ENCODE peak calls at places on chromosomes 5 and 9, in four cellular contexts. B is body of pancreas, F is WERI-Rb-1, W is AG04450. Z is an unnamed sample.

GRCh38 chr5:177389368-177390169 is 5.3 kb downstream of the SLC34A1 start:
- DNase-seq in B (no peak), F (no peak), W (peak; percentile 82), Z (no peak)

GRCh38 chr5:84487963-84488362 is 103.3 kb upstream of the EDIL3 start:
- DNase-seq in F (no peak), B (no peak), W (peak; percentile 82), Z (no peak)

GRCh38 chr5:179307006-179307800 is 38.1 kb downstream of the ADAMTS2 start:
- DNase-seq in W (no peak), F (no peak), B (no peak), Z (no peak)

GRCh38 chr9:110260911-110261310 is 4.6 kb upstream of the TXN start:
- DNase-seq in B (no peak), W (no peak), F (no peak), Z (no peak)

GRCh38 chr9:120571443-120572257 is 8.3 kb downstream of the CDK5RAP2 start:
- DNase-seq in F (no peak), B (peak; percentile 70), W (peak; percentile 86), Z (no peak)

GRCh38 chr5:140049205-140049604 is 6.1 kb upstream of the NRG2 start:
- DNase-seq in W (no peak), B (no peak), F (no peak), Z (no peak)

GRCh38 chr5:170319281-170319680 is 21.7 kb upstream of the LCP2 start:
- DNase-seq in B (no peak), W (no peak), F (no peak), Z (no peak)

GRCh38 chr5:76294573-76294972 is 108.5 kb upstream of the IQGAP2 start:
- DNase-seq in B (no peak), W (no peak), F (no peak), Z (no peak)

GRCh38 chr9:79955300-79955699 is 383.5 kb downstream of the TLE4 start:
- DNase-seq in F (peak; percentile 44), B (no peak), W (no peak), Z (peak; percentile 33)

GRCh38 chr9:38371495-38371894 is 21.0 kb upstream of the ALDH1B1 start:
- DNase-seq in B (peak; percentile 57), W (no peak), F (peak; percentile 73), Z (peak; percentile 33)

GRCh38 chr5:100777680-100778281 is 125.3 kb downstream of the ST8SIA4 start:
- DNase-seq in F (no peak), W (peak; percentile 58), B (no peak), Z (no peak)

GRCh38 chr5:40616791-40617190 is 62.9 kb upstream of the PTGER4 start:
- DNase-seq in F (no peak), W (no peak), B (no peak), Z (no peak)

GRCh38 chr9:117074337-117074662 is 340.6 kb downstream of the ASTN2 start:
- DNase-seq in B (no peak), F (no peak), W (no peak), Z (no peak)

GRCh38 chr9:18629136-18629535 is 155.2 kb downstream of the ADAMTSL1 start:
- DNase-seq in B (no peak), F (no peak), W (no peak), Z (no peak)

GRCh38 chr5:79023323-79023722 is 38.2 kb upstream of the ARSB start:
- DNase-seq in W (no peak), F (no peak), B (no peak), Z (no peak)

GRCh38 chr9:134855231-134855899 is 25.2 kb upstream of the FCN2 start:
- DNase-seq in W (no peak), F (no peak), B (no peak), Z (no peak)

GRCh38 chr5:116810937-116811336 is 236.3 kb upstream of the SEMA6A start:
- DNase-seq in W (no peak), F (no peak), B (no peak), Z (no peak)

GRCh38 chr9:121612511-121612998 is 38.9 kb upstream of the DAB2IP start:
- DNase-seq in F (no peak), B (no peak), W (no peak), Z (no peak)

GRCh38 chr5:132457371-132458225 is 33.0 kb downstream of the IRF1 start:
- DNase-seq in W (no peak), B (no peak), F (no peak), Z (no peak)

GRCh38 chr5:109863752-109864151 is 174.0 kb downstream of the MAN2A1 start:
- DNase-seq in W (no peak), B (no peak), F (no peak), Z (no peak)

GRCh38 chr5:78300464-78301045 is 6.1 kb upstream of the AP3B1 start:
- DNase-seq in F (no peak), B (no peak), W (no peak), Z (no peak)

GRCh38 chr5:120749737-120750136 is 285.6 kb downstream of the PRR16 start:
- DNase-seq in B (no peak), W (no peak), F (no peak), Z (no peak)

GRCh38 chr5:10352404-10353240 is 873 bp upstream of the MARCHF6 start:
- DNase-seq in F (no peak), W (no peak), B (no peak), Z (no peak)

GRCh38 chr5:14574124-14574523 is 7.5 kb upstream of the OTULINL start:
- DNase-seq in F (no peak), W (no peak), B (no peak), Z (no peak)

GRCh38 chr9:114164191-114164794 is 9.0 kb downstream of the COL27A1 start:
- DNase-seq in B (no peak), W (no peak), F (no peak), Z (no peak)

GRCh38 chr5:55205001-55205400 is 22.1 kb downstream of the MCIDAS start:
- DNase-seq in W (no peak), B (no peak), F (no peak), Z (no peak)
- TF ChIP-seq CTCF in W (no peak), B (no peak), F (no peak), Z (no peak)

GRCh38 chr9:124770359-124771020 is 621 bp downstream of the NR6A1 start:
- DNase-seq in F (peak; percentile 88), B (peak; percentile 45), W (no peak), Z (no peak)
- H3K27me3 ChIP-seq in F (no peaks in the 10 kb centered on the region), B (no peaks in the 10 kb centered on the region), W (peaks cover 46% of the 10 kb centered on the region), Z (peaks cover 49% of the 10 kb centered on the region)

GRCh38 chr5:160158087-160158486 is 38.8 kb upstream of the PWWP2A start:
- DNase-seq in F (no peak), B (no peak), W (no peak), Z (no peak)
- TF ChIP-seq CTCF in F (no peak), B (no peak), W (no peak), Z (peak; percentile 20)

GRCh38 chr9:129775443-129775842 is 22.6 kb upstream of the PTGES start:
- DNase-seq in B (no peak), W (no peak), F (no peak), Z (peak; percentile 24)
- H3K27me3 ChIP-seq in B (no peaks in the 10 kb centered on the region), W (no peaks in the 10 kb centered on the region), F (no peaks in the 10 kb centered on the region), Z (no peaks in the 10 kb centered on the region)

DNA sequence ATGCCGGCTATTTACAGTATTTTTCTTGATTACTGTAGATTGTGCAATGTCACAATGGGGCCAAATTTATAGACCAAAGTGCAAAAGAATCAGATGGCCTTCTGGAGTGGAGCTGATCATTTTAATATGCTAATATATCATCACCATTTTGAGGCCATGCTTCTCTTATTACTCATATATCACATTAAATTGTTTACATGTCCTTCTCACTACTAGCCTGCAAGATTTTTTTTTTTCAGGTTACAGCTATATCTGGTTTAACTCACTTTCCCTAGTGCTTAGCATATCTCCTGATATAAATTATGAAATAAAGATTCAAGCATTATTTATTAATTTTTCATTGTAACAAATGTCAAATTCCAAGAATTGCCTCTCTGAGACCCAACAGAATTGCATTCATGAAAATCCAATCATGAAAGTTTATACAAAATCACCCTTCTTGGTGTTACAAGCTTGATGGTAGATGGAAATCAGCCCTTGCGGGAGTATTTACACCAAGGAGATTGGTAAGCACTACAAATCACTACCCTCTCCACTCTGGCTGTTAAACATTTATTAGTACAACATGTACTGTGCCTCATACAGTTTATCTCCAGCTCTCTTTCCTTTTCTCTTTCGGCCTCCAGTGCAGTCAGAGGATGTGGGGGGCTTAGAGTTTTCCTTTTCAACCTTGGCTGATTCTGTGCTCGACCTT is 703.9 kb downstream of the BRINP1 start:
- DNase-seq in B (no peak), W (no peak), F (no peak), Z (no peak)
- TF ChIP-seq CTCF in B (no peak), W (no peak), F (no peak), Z (no peak)

GRCh38 chr5:141877478-141878185 is 578 bp downstream of the PCDH1 start:
- DNase-seq in W (no peak), F (no peak), B (peak; percentile 34), Z (peak; percentile 58)
- H3K27me3 ChIP-seq in W (peaks cover 71% of the 10 kb centered on the region), F (peaks cover 38% of the 10 kb centered on the region), B (peaks cover 6% of the 10 kb centered on the region), Z (peaks cover 14% of the 10 kb centered on the region)

GRCh38 chr5:151084363-151084762 is 3.5 kb upstream of the TNIP1 start:
- DNase-seq in F (no peak), B (no peak), W (no peak), Z (no peak)

GRCh38 chr5:151082976-151083651 is 2.3 kb upstream of the TNIP1 start:
- DNase-seq in W (no peak), B (no peak), F (no peak), Z (no peak)

GRCh38 chr5:151080620-151081425 is at the start of gene TNIP1:
- DNase-seq in B (peak; percentile 93), W (no peak), F (peak; percentile 92), Z (peak; percentile 94)

GRCh38 chr5:151081426-151082273 is 816 bp upstream of the TNIP1 start:
- DNase-seq in B (no peak), W (no peak), F (no peak), Z (no peak)

DNA sequence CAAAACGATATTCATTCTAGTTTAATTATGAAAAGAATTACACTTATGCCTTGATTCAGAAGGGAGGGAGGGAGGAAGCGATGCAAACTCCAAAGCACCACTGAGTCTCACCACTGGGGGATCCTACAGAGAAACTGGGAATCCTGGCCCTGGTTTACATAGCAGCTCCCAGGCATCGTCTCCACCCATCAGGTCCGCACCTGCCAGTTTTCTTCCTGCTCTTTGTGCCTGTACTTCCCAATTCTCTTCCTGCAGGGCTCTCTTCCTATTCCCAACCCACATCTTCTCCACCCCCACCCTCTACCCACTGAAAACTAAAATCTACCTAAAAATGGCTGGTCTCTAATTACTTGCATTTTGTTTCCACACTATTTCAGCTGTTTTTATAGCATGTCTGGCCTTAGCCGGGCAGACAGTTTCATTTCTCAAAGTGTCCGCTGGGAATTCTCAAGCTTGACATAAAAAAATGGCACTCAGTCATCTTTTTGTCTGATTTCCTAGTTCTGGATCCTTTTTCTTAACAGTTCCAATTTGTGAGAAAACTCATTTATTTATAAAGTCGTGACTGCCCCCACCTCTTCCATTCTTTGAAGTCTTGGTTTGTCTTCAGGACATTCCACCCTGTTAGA is 1.6 kb upstream of the TNIP1 start:
- DNase-seq in B (no peak), F (peak; percentile 42), W (no peak), Z (peak; percentile 56)
- TF ChIP-seq CTCF in B (peak; percentile 26), F (peak; percentile 49), W (peak; percentile 55), Z (peak; percentile 54)

GRCh38 chr5:135473956-135474670 is 22.0 kb upstream of the TIFAB start:
- DNase-seq in F (no peak), B (no peak), W (no peak), Z (no peak)
- H3K27me3 ChIP-seq in F (no peaks in the 10 kb centered on the region), B (no peaks in the 10 kb centered on the region), W (peaks cover 42% of the 10 kb centered on the region), Z (peaks cover 23% of the 10 kb centered on the region)